ENCODE peak calls at places on chromosomes 16 and 17, in six cellular contexts. Z is brain microvascular endothelial cell, O is dorsolateral prefrontal cortex, I is RWPE1, U is endothelial cell of umbilical vein, E is AG10803. L is an unnamed sample.

GRCh38 chr16:2256531-2257140 is 5.2 kb upstream of the ECI1 start:
- DNase-seq in I (no peak), O (no peak), Z (no peak), E (no peak), U (no peak), L (no peak)

GRCh38 chr17:73711184-73711583 is 66.9 kb upstream of the SDK2 start:
- DNase-seq in O (no peak), U (no peak), I (no peak), Z (no peak), E (no peak), L (no peak)

GRCh38 chr16:2682209-2683021 is at the start of gene KCTD5:
- DNase-seq in O (peak; percentile 99), E (peak; percentile 95), U (peak; percentile 94), I (peak; percentile 92), Z (peak; percentile 90), L (peak; percentile 95)

GRCh38 chr17:66541461-66542182 is 239.2 kb downstream of the PRKCA start:
- DNase-seq in Z (peak; percentile 75), U (no peak), E (no peak), I (no peak), O (no peak), L (peak; percentile 87)

GRCh38 chr16:3963203-3963602 is 82.7 kb upstream of the CREBBP start:
- DNase-seq in Z (no peak), U (no peak), E (peak; percentile 24), I (no peak), O (no peak), L (no peak)

GRCh38 chr17:38914741-38915638 is 10.4 kb upstream of the LASP1NB start:
- DNase-seq in U (no peak), Z (no peak), I (no peak), E (no peak), O (no peak), L (no peak)

GRCh38 chr16:86941731-86942468 is 363.6 kb downstream of the FOXL1 start:
- DNase-seq in U (no peak), Z (no peak), O (no peak), E (no peak), I (no peak), L (no peak)

GRCh38 chr16:22054847-22055590 is 37.3 kb upstream of the VWA3A start:
- DNase-seq in I (no peak), Z (no peak), U (no peak), O (no peak), E (no peak), L (no peak)

GRCh38 chr17:31754239-31754945 is 104.7 kb downstream of the COPRS start:
- DNase-seq in U (peak; percentile 62), O (no peak), Z (peak; percentile 90), E (peak; percentile 78), I (peak; percentile 36), L (peak; percentile 98)

GRCh38 chr16:3459401-3460090 is 16.1 kb downstream of the NAA60 start:
- DNase-seq in O (no peak), Z (no peak), U (no peak), I (no peak), E (no peak), L (peak; percentile 65)

GRCh38 chr16:88857728-88858339 is 907 bp downstream of the TRAPPC2L start:
- DNase-seq in Z (peak; percentile 75), U (peak; percentile 74), I (peak; percentile 52), E (peak; percentile 72), O (peak; percentile 57), L (peak; percentile 69)

GRCh38 chr17:50676065-50676975 is 31.4 kb downstream of the ANKRD40 start:
- DNase-seq in I (no peak), Z (no peak), O (no peak), E (no peak), U (no peak), L (no peak)

GRCh38 chr17:47279062-47279801 is 25.6 kb downstream of the ITGB3 start:
- DNase-seq in Z (peak; percentile 95), U (peak; percentile 76), I (peak; percentile 30), O (no peak), E (peak; percentile 99), L (peak; percentile 96)

GRCh38 chr17:17171991-17172939 is 33.9 kb downstream of the PLD6 start:
- DNase-seq in U (peak; percentile 25), O (no peak), Z (no peak), I (no peak), E (no peak), L (no peak)

GRCh38 chr16:83312015-83312734 is 495.6 kb upstream of the HSBP1 start:
- DNase-seq in I (no peak), E (peak; percentile 18), U (no peak), Z (no peak), O (no peak), L (no peak)

GRCh38 chr17:83055911-83056582 is 23.4 kb upstream of the METRNL start:
- DNase-seq in E (peak; percentile 78), O (no peak), I (peak; percentile 44), Z (peak; percentile 73), U (peak; percentile 43), L (peak; percentile 90)

GRCh38 chr17:47304191-47304590 is 19.6 kb upstream of the EFCAB13 start:
- DNase-seq in I (no peak), O (no peak), Z (no peak), U (no peak), E (peak; percentile 96), L (no peak)

GRCh38 chr16:4655801-4656200 is 31.2 kb downstream of the MGRN1 start:
- DNase-seq in I (no peak), E (no peak), Z (no peak), U (no peak), O (no peak), L (no peak)

GRCh38 chr17:62703269-62703775 is 75.9 kb downstream of the MRC2 start:
- DNase-seq in O (no peak), I (peak; percentile 77), U (peak; percentile 14), Z (no peak), E (peak; percentile 55), L (peak; percentile 67)

GRCh38 chr17:39688945-39689344 is 1.1 kb upstream of the PGAP3 start:
- DNase-seq in E (no peak), O (no peak), Z (no peak), I (no peak), U (no peak), L (no peak)

GRCh38 chr16:2720719-2721633 is 952 bp upstream of the PRSS27 start:
- DNase-seq in O (peak; percentile 82), U (peak; percentile 64), E (peak; percentile 78), I (peak; percentile 84), Z (peak; percentile 57), L (peak; percentile 70)

GRCh38 chr17:66006654-66007053 is 185.3 kb downstream of the CEP112 start:
- DNase-seq in I (no peak), U (no peak), E (no peak), O (no peak), Z (no peak), L (no peak)

GRCh38 chr17:38942641-38943040 is 17.2 kb downstream of the LASP1NB start:
- DNase-seq in U (no peak), I (no peak), E (no peak), Z (no peak), O (no peak), L (no peak)

GRCh38 chr16:680967-681745 is 946 bp downstream of the STUB1 start:
- DNase-seq in U (peak; percentile 40), I (no peak), Z (no peak), E (peak; percentile 53), O (peak; percentile 54), L (peak; percentile 20)

GRCh38 chr17:58276423-58276822 is 4.3 kb downstream of the MPO start:
- DNase-seq in U (no peak), O (no peak), E (no peak), Z (no peak), I (no peak), L (no peak)

GRCh38 chr17:58275417-58275816 is 5.3 kb downstream of the MPO start:
- DNase-seq in O (no peak), E (no peak), Z (no peak), U (no peak), I (no peak), L (no peak)

GRCh38 chr17:58278661-58279015 is 2.1 kb downstream of the MPO start:
- DNase-seq in I (no peak), Z (no peak), U (peak; percentile 21), E (peak; percentile 9), O (peak; percentile 53), L (no peak)

GRCh38 chr17:58277726-58278595 is 2.8 kb downstream of the MPO start:
- DNase-seq in O (no peak), U (no peak), I (no peak), E (no peak), Z (no peak), L (no peak)

GRCh38 chr17:58277107-58277506 is 3.6 kb downstream of the MPO start:
- DNase-seq in E (peak; percentile 12), I (no peak), O (no peak), U (no peak), Z (peak; percentile 7), L (no peak)
- TF ChIP-seq CTCF in E (peak; percentile 50), I (no peak), O (peak; percentile 50), U (no peak), Z (peak; percentile 51), L (peak; percentile 68)

DNA sequence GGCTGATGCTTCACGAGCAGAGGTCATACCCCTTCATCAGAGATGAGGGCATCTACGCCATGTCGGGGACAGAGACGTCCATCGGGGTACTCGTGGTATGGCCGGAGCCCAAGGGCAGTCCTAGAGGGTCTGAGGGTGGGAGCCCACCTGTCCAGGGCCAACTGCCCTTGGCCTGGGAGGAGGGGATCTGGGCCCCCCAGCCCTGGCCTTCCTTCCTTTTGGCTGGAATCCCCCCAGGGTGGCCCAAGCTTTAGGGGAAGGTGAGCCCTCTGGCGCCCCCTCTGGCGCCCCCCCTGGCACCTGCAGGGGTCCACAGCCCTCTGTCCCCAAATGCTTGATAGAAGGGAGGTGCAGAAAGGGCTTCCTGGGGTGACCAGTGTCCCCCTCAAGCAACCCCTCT is 69.3 kb downstream of the SCNN1B start:
- DNase-seq in I (no peak), U (no peak), Z (no peak), O (no peak), E (no peak), L (no peak)
- TF ChIP-seq CTCF in I (no peak), U (no peak), Z (no peak), O (no peak), E (no peak), L (no peak)

DNA sequence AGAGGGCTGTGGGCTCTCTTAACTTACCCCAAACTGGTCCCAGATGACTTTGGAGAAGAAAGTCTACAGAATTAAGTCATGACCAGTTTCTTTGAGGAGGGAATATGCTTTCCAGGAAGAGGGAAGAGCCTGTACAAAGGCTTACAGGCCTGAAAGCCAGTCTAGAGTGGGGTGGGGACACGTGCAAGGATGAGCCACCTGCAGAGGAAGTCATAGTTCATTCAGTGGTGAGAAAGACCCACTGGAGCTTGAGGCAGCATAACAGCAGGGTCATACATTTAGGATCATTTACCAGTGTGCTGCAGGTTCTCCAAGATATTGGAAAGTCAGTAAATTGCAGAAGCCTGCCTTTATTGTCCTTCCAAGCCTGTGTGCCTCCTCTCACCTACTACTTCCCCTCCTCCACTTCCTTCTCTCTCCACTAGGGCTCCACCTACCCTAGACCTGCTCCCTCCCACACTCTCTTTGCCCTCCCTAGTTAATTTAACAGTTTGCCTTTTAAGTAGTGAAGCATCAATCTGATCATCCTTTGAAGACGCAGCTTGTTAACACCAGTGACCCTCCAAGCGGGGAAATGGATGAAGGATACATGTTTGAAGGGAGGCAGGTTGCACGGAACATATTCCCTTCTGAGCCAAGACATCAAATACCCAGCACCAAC is 40.2 kb downstream of the CDRT15 start:
- DNase-seq in E (no peak), Z (no peak), U (no peak), I (no peak), O (no peak), L (no peak)
- TF ChIP-seq CTCF in E (no peak), Z (peak; percentile 33), U (no peak), I (no peak), O (no peak), L (peak; percentile 46)

DNA sequence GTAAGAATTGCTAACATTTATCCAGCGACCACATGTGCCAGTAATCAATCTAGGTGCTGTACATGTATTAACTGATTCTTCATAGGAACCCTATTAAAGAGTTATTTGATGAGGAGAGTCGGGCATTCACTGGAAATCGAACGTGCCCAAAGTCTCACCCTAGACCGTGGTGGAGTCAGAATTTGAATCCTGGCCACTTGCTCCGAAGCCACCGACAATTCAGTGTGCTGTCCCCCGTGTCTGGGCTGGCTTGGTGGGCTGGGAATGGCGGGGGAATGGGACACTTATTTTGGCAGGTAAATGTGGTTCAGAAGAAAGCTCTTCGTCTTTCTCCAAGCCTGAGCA is 707 bp upstream of the KSR1 start:
- DNase-seq in Z (no peak), I (no peak), E (no peak), O (no peak), U (no peak), L (no peak)
- TF ChIP-seq CTCF in Z (no peak), I (no peak), E (no peak), O (no peak), U (no peak), L (no peak)

L was measured in HFFc6.